ENCODE peak calls at places on chromosome 4, in five cellular contexts. F is fibroblast of lung; R is lower lobe of right lung; L is ovary; X is CD8-positive, alpha-beta memory T cell. M is an unnamed sample.

GRCh38 chr4:10336471-10336870 is 120.8 kb downstream of the ZNF518B start:
- DNase-seq in F (no peak), L (no peak), X (no peak), R (no peak), M (no peak)

GRCh38 chr4:5990446-5991160 is 27.6 kb downstream of the C4orf50 start:
- DNase-seq in X (no peak), F (no peak), L (no peak), R (no peak), M (no peak)

GRCh38 chr4:76738081-76738931 is 159.6 kb downstream of the SOWAHB start:
- DNase-seq in X (no peak), L (peak; percentile 35), F (peak; percentile 97), R (no peak), M (peak; percentile 23)

GRCh38 chr4:140012688-140013087 is 141.3 kb downstream of the MAML3 start:
- DNase-seq in X (peak; percentile 49), L (no peak), R (peak; percentile 54), F (peak; percentile 79), M (peak; percentile 77)

GRCh38 chr4:153427363-153428071 is 38.6 kb upstream of the TMEM131L start:
- DNase-seq in F (peak; percentile 77), X (no peak), R (no peak), L (no peak), M (no peak)

GRCh38 chr4:98828801-98829200 is 100.1 kb downstream of the EIF4E start:
- DNase-seq in X (peak; percentile 56), L (no peak), F (peak; percentile 3), R (no peak), M (no peak)

GRCh38 chr4:18314731-18315130 is 293.2 kb upstream of the LCORL start:
- DNase-seq in F (no peak), X (no peak), L (no peak), R (no peak), M (no peak)

GRCh38 chr4:119656986-119657635 is 28.5 kb upstream of the PDE5A start:
- DNase-seq in X (no peak), F (peak; percentile 93), R (no peak), L (no peak), M (no peak)

GRCh38 chr4:67638157-67638556 is 62.8 kb downstream of the UBA6 start:
- DNase-seq in F (no peak), L (no peak), R (peak; percentile 47), X (no peak), M (no peak)

GRCh38 chr4:525660-526059 is 26.6 kb downstream of the PIGG start:
- DNase-seq in R (no peak), X (no peak), F (no peak), L (no peak), M (no peak)

GRCh38 chr4:78557841-78558240 is 6.3 kb downstream of the ANXA3 start:
- DNase-seq in F (no peak), R (no peak), X (no peak), L (no peak), M (no peak)

GRCh38 chr4:78551420-78552351 is at the start of gene ANXA3:
- DNase-seq in F (peak; percentile 46), R (peak; percentile 81), L (peak; percentile 18), X (no peak), M (peak; percentile 42)

GRCh38 chr4:78556655-78557054 is 5.1 kb downstream of the ANXA3 start:
- DNase-seq in R (no peak), F (no peak), L (no peak), X (no peak), M (no peak)

GRCh38 chr4:78552398-78553396 is 1.1 kb downstream of the ANXA3 start:
- DNase-seq in F (peak; percentile 78), X (no peak), L (no peak), R (peak; percentile 47), M (peak; percentile 31)

GRCh38 chr4:78553526-78554060 is 2.0 kb downstream of the ANXA3 start:
- DNase-seq in X (no peak), F (peak; percentile 47), L (no peak), R (no peak), M (no peak)
- H3K4me1 ChIP-seq in X (no peaks in the 10 kb centered on the region), F (no peaks in the 10 kb centered on the region), L (no peaks in the 10 kb centered on the region), R (peaks cover 30% of the 10 kb centered on the region), M (peaks cover 10% of the 10 kb centered on the region)

GRCh38 chr4:41887322-41887721 is 47.9 kb upstream of the TMEM33 start:
- DNase-seq in R (no peak), F (no peak), X (no peak), L (no peak), M (no peak)
- H3K27me3 ChIP-seq in R (peaks cover 33% of the 10 kb centered on the region), F (peaks cover 8% of the 10 kb centered on the region), X (peaks cover 2% of the 10 kb centered on the region), L (no peaks in the 10 kb centered on the region), M (no peaks in the 10 kb centered on the region)

DNA sequence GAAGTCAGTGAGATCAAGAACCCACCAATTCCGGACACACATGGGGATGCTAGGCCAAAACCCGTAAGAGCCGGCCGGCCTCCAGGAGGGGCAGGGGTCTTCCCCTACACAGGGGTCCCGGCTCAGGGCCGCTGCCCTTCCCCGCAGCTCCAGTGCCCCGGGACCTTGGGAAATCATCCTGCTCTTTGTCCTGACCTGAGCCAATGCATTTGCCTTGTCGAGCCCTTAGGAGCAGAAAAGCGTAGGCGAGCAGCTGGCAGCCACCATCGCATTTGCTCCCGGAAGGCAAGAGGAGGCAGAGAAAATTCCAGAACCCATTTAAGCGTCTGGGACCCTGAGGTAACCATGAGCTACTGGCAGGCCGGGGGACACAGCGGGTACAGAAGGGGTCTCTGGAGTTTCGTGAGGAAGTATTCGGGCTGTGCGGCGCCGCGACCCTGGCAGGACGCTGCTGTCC is 7.4 kb upstream of the TNIP2 start:
- DNase-seq in R (peak; percentile 50), L (no peak), F (no peak), X (no peak), M (no peak)
- H3K4me3 ChIP-seq in R (peak overlapping the region; percentile 53), L (peak overlapping the region; percentile 47), F (peak overlapping the region; percentile 10), X (no peak overlapping the region), M (no peak overlapping the region)

GRCh38 chr4:168451331-168451730 is 29.0 kb downstream of the DDX60L start:
- DNase-seq in L (no peak), F (peak; percentile 11), X (no peak), R (no peak), M (no peak)

GRCh38 chr4:168451744-168452394 is 28.4 kb downstream of the DDX60L start:
- DNase-seq in L (no peak), F (peak; percentile 85), R (no peak), X (no peak), M (no peak)

GRCh38 chr4:168449740-168450442 is 30.4 kb downstream of the DDX60L start:
- DNase-seq in F (peak; percentile 81), L (no peak), X (no peak), R (no peak), M (peak; percentile 7)

GRCh38 chr4:168453146-168453545 is 27.1 kb downstream of the DDX60L start:
- DNase-seq in F (no peak), R (no peak), X (no peak), L (no peak), M (no peak)
- H3K4me1 ChIP-seq in F (peaks cover 7% of the 10 kb centered on the region), R (no peaks in the 10 kb centered on the region), X (no peaks in the 10 kb centered on the region), L (no peaks in the 10 kb centered on the region), M (no peaks in the 10 kb centered on the region)

GRCh38 chr4:82785248-82786003 is 13.2 kb downstream of the SCD5 start:
- DNase-seq in X (no peak), F (peak; percentile 96), R (no peak), L (no peak), M (no peak)
- H3K27me3 ChIP-seq in X (no peaks in the 10 kb centered on the region), F (no peaks in the 10 kb centered on the region), R (no peaks in the 10 kb centered on the region), L (no peaks in the 10 kb centered on the region), M (no peaks in the 10 kb centered on the region)

GRCh38 chr4:81164623-81165416 is 50.2 kb downstream of the PRKG2 start:
- DNase-seq in L (no peak), X (no peak), R (no peak), F (peak; percentile 77), M (no peak)
- H3K4me3 ChIP-seq in L (no peak overlapping the region), X (no peak overlapping the region), R (no peak overlapping the region), F (no peak overlapping the region), M (no peak overlapping the region)

DNA sequence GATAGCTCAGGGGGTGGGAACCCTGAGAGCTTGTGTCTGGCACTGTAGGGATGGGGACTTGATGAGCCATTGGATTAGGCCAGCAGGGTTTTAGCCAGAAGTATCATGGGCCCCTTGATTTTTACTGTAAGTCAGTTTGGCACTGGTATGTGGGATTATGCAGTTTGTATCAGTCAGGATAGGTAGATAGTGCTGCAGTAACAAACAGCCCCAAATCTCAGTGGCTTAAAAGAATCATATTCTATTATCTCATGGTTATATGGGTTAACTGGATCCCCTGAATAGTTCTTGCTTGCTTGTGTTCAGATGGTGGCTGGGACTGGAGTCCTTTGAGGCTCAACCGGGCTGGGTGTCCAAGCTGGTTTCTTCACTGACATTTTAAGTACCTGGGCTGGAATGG is 56.5 kb downstream of the SORCS2 start:
- DNase-seq in X (no peak), F (no peak), R (no peak), L (no peak), M (no peak)
- H3K4me1 ChIP-seq in X (no peaks in the 10 kb centered on the region), F (no peaks in the 10 kb centered on the region), R (no peaks in the 10 kb centered on the region), L (peaks cover 9% of the 10 kb centered on the region), M (no peaks in the 10 kb centered on the region)

GRCh38 chr4:3712936-3713335 is 53.2 kb upstream of the ADRA2C start:
- DNase-seq in F (no peak), X (no peak), R (peak; percentile 41), L (no peak), M (no peak)

GRCh38 chr4:3713346-3713745 is 52.8 kb upstream of the ADRA2C start:
- DNase-seq in L (no peak), R (peak; percentile 13), F (no peak), X (no peak), M (no peak)

GRCh38 chr4:3710451-3711182 is 55.6 kb upstream of the ADRA2C start:
- DNase-seq in F (peak; percentile 14), L (no peak), X (peak; percentile 26), R (peak; percentile 20), M (peak; percentile 46)

GRCh38 chr4:3711183-3712111 is 54.7 kb upstream of the ADRA2C start:
- DNase-seq in L (no peak), R (peak; percentile 32), X (peak; percentile 38), F (no peak), M (no peak)

GRCh38 chr4:3712112-3712805 is 53.9 kb upstream of the ADRA2C start:
- DNase-seq in F (no peak), R (peak; percentile 30), X (no peak), L (no peak), M (no peak)
- H3K27me3 ChIP-seq in F (no peaks in the 10 kb centered on the region), R (peaks cover 14% of the 10 kb centered on the region), X (no peaks in the 10 kb centered on the region), L (no peaks in the 10 kb centered on the region), M (no peaks in the 10 kb centered on the region)

GRCh38 chr4:15930314-15930713 is 8.2 kb downstream of the FGFBP1 start:
- DNase-seq in L (no peak), R (no peak), F (no peak), X (no peak), M (no peak)
- H3K4me3 ChIP-seq in L (no peak overlapping the region), R (no peak overlapping the region), F (no peak overlapping the region), X (no peak overlapping the region), M (no peak overlapping the region)

GRCh38 chr4:75110061-75110460 is 177.1 kb downstream of the PARM1 start:
- DNase-seq in F (no peak), X (no peak), R (no peak), L (no peak), M (no peak)
- H3K4me1 ChIP-seq in F (no peaks in the 10 kb centered on the region), X (no peaks in the 10 kb centered on the region), R (no peaks in the 10 kb centered on the region), L (no peaks in the 10 kb centered on the region), M (no peaks in the 10 kb centered on the region)

M was measured in body of pancreas.